ENCODE peak calls at places on chromosomes 16 and 17, in five cellular contexts. M, D, X, N and F are unnamed samples.

GRCh38 chr16:46649571-46649970 is 28.4 kb upstream of the SHCBP1 start:
- DNase-seq in M (no peak), D (no peak), X (no peak), N (no peak), F (no peak)

GRCh38 chr16:84806890-84807258 is 12.9 kb upstream of the CRISPLD2 start:
- DNase-seq in M (no peak), D (no peak), X (no peak), N (no peak), F (no peak)

GRCh38 chr17:39213852-39214251 is 11.9 kb downstream of the STAC2 start:
- DNase-seq in M (peak; percentile 48), D (no peak), X (no peak), N (no peak), F (no peak)

GRCh38 chr17:46851029-46851741 is at the start of gene WNT9B:
- DNase-seq in M (peak; percentile 30), D (no peak), X (peak; percentile 95), N (peak; percentile 85), F (no peak)

GRCh38 chr16:22093952-22094351 is 1.6 kb downstream of the VWA3A start:
- DNase-seq in M (no peak), D (no peak), X (no peak), N (no peak), F (peak; percentile 75)

GRCh38 chr17:31888124-31888523 is 13.4 kb downstream of the UTP6 start:
- DNase-seq in M (no peak), D (no peak), X (no peak), N (no peak), F (no peak)

GRCh38 chr16:17367932-17368331 is 102.8 kb downstream of the XYLT1 start:
- DNase-seq in M (no peak), D (no peak), X (no peak), N (no peak), F (no peak)

GRCh38 chr17:76714822-76715461 is 4.2 kb upstream of the MXRA7 start:
- DNase-seq in M (peak; percentile 40), D (peak; percentile 25), X (peak; percentile 84), N (peak; percentile 13), F (no peak)

GRCh38 chr17:42754782-42755181 is 6.2 kb upstream of the RAMP2 start:
- DNase-seq in M (peak; percentile 90), D (no peak), X (no peak), N (no peak), F (no peak)

GRCh38 chr17:27602721-27603445 is 28.1 kb upstream of the LGALS9 start:
- DNase-seq in M (peak; percentile 48), D (peak; percentile 48), X (peak; percentile 94), N (peak; percentile 10), F (peak; percentile 95)

GRCh38 chr17:41131979-41132378 is 8.0 kb upstream of the KRTAP4-12 start:
- DNase-seq in M (peak; percentile 16), D (no peak), X (no peak), N (no peak), F (no peak)

GRCh38 chr16:84303023-84303422 is 8.3 kb downstream of the WFDC1 start:
- DNase-seq in M (no peak), D (peak; percentile 60), X (no peak), N (no peak), F (no peak)

GRCh38 chr17:17713839-17714238 is 32.6 kb downstream of the RAI1 start:
- DNase-seq in M (peak; percentile 79), D (no peak), X (no peak), N (no peak), F (no peak)

GRCh38 chr17:29596811-29597210 is 3.9 kb downstream of the ANKRD13B start:
- DNase-seq in M (no peak), D (no peak), X (no peak), N (no peak), F (no peak)

GRCh38 chr16:1293921-1294656 is 15.3 kb upstream of the UBE2I start:
- DNase-seq in M (peak; percentile 33), D (no peak), X (peak; percentile 54), N (no peak), F (no peak)

GRCh38 chr17:21510686-21511367 is 134.7 kb downstream of the KCNJ12 start:
- DNase-seq in M (no peak), D (no peak), X (no peak), N (no peak), F (no peak)